ENCODE peak calls at places on chromosomes 13 and 19, in five cellular contexts. One of them, this sample, is unnamed.

GRCh38 chr19:55655648-55656040 is 809 bp downstream of the U2AF2 start:
- DNase-seq in IMR-90: no peak
- DNase-seq in uterus: no peak
- DNase-seq in heart right ventricle: no peak
- DNase-seq in foreskin keratinocyte: no peak
- DNase-seq in this sample: no peak

GRCh38 chr13:40094056-40094455 is 438.6 kb downstream of the COG6 start:
- DNase-seq in IMR-90: no peak
- DNase-seq in uterus: no peak
- DNase-seq in heart right ventricle: no peak
- DNase-seq in foreskin keratinocyte: no peak
- DNase-seq in this sample: no peak

GRCh38 chr13:98324105-98324504 is 147.0 kb upstream of the RNF113B start:
- DNase-seq in IMR-90: no peak
- DNase-seq in uterus: no peak
- DNase-seq in heart right ventricle: no peak
- DNase-seq in foreskin keratinocyte: no peak
- DNase-seq in this sample: no peak

GRCh38 chr19:54523403-54523802 is 20.8 kb downstream of the LAIR2 start:
- DNase-seq in IMR-90: peak
- DNase-seq in uterus: no peak
- DNase-seq in heart right ventricle: no peak
- DNase-seq in foreskin keratinocyte: no peak
- DNase-seq in this sample: no peak

GRCh38 chr13:42804244-42804868 is 23.0 kb downstream of the FAM216B start:
- DNase-seq in IMR-90: no peak
- DNase-seq in uterus: no peak
- DNase-seq in heart right ventricle: no peak
- DNase-seq in foreskin keratinocyte: no peak
- DNase-seq in this sample: no peak

GRCh38 chr13:43965446-43965845 is 85.7 kb downstream of the LACC1 start:
- DNase-seq in IMR-90: no peak
- DNase-seq in uterus: no peak
- DNase-seq in heart right ventricle: no peak
- DNase-seq in foreskin keratinocyte: no peak
- DNase-seq in this sample: no peak

GRCh38 chr19:31378404-31378803 is 29.2 kb upstream of the TSHZ3 start:
- DNase-seq in IMR-90: peak
- DNase-seq in uterus: peak
- DNase-seq in heart right ventricle: no peak
- DNase-seq in foreskin keratinocyte: peak
- DNase-seq in this sample: no peak

GRCh38 chr13:74929436-74929835 is 552.5 kb downstream of the TBC1D4 start:
- DNase-seq in IMR-90: no peak
- DNase-seq in uterus: no peak
- DNase-seq in heart right ventricle: no peak
- DNase-seq in foreskin keratinocyte: no peak
- DNase-seq in this sample: no peak

GRCh38 chr19:2049741-2050348 is 1.2 kb downstream of the MKNK2 start:
- DNase-seq in IMR-90: peak
- DNase-seq in uterus: peak
- DNase-seq in heart right ventricle: peak
- DNase-seq in foreskin keratinocyte: peak
- DNase-seq in this sample: no peak

DNA sequence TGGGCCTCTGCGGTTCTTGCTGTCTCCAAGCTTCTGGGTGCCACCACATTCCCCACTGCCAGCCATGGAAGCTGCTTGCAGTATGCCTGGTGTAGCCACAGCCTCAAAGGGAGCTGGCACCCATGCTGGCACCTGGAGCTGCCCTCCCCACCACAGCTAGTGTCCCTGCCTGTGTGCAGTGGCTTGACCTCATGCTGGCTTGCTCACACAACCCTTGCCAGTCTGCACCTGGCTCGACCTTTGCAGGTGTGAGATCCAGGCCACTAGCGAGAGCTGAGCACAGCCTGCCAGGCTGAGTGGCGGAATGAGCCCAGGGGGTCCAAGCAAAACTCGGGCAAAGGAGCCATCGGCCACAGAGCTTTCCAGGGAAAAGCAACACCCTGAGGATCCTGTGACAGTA is 236.7 kb upstream of the CSNK1A1L start:
- DNase-seq in IMR-90: no peak
- DNase-seq in uterus: no peak
- DNase-seq in heart right ventricle: no peak
- DNase-seq in foreskin keratinocyte: no peak
- DNase-seq in this sample: no peak
- TF ChIP-seq CTCF in IMR-90: no peak
- TF ChIP-seq CTCF in uterus: no peak
- TF ChIP-seq CTCF in heart right ventricle: no peak
- TF ChIP-seq CTCF in foreskin keratinocyte: no peak
- TF ChIP-seq CTCF in this sample: no peak

GRCh38 chr19:5457709-5458108 is 2.5 kb downstream of the ZNRF4 start:
- DNase-seq in IMR-90: no peak
- DNase-seq in uterus: no peak
- DNase-seq in heart right ventricle: no peak
- DNase-seq in foreskin keratinocyte: no peak
- DNase-seq in this sample: no peak

GRCh38 chr19:5454743-5455142 is 474 bp upstream of the ZNRF4 start:
- DNase-seq in IMR-90: no peak
- DNase-seq in uterus: no peak
- DNase-seq in heart right ventricle: no peak
- DNase-seq in foreskin keratinocyte: no peak
- DNase-seq in this sample: no peak

GRCh38 chr19:5456836-5457200 is 1.6 kb downstream of the ZNRF4 start:
- DNase-seq in IMR-90: no peak
- DNase-seq in uterus: no peak
- DNase-seq in heart right ventricle: no peak
- DNase-seq in foreskin keratinocyte: no peak
- DNase-seq in this sample: no peak

GRCh38 chr19:5456130-5456835 is 1.1 kb downstream of the ZNRF4 start:
- DNase-seq in IMR-90: no peak
- DNase-seq in uterus: no peak
- DNase-seq in heart right ventricle: no peak
- DNase-seq in foreskin keratinocyte: no peak
- DNase-seq in this sample: no peak

DNA sequence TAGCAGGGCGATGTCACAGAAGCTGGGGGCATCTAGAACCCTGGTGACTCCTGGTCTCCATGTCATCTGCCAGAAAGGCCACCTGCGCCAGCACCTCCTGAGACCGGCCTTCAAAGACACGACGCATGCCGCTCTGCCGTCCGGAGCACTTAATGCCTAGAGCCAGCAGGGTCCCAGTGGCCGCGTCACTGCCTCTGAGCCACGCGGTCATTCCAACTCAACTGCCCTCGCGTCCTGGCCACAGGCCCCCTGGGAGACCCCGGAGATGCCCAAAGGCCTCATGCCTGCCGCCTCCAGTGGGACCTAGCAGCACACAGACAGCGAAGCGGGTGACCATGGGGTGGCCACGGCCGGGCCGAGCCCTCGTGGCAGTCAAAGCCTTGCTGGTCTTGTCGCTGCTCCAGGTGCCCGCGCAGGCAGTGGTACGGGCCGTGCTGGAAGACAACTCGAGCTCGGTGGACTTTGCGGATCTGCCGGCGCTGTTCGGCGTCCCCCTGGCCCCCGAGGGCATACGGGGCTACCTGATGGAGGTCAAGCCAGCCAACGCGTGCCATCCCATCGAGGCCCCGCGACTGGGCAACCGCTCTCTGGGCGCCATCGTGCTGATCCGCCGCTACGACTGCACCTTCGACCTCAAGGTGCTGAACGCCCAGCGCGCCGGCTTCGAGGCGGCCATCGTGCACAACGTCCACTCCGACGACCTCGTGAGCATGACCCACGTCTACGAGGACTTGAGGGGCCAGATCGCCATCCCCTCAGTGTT is at the start of gene ZNRF4:
- DNase-seq in IMR-90: no peak
- DNase-seq in uterus: no peak
- DNase-seq in heart right ventricle: no peak
- DNase-seq in foreskin keratinocyte: no peak
- DNase-seq in this sample: no peak
- TF ChIP-seq CTCF in IMR-90: no peak
- TF ChIP-seq CTCF in uterus: no peak
- TF ChIP-seq CTCF in heart right ventricle: no peak
- TF ChIP-seq CTCF in foreskin keratinocyte: no peak
- TF ChIP-seq CTCF in this sample: no peak

DNA sequence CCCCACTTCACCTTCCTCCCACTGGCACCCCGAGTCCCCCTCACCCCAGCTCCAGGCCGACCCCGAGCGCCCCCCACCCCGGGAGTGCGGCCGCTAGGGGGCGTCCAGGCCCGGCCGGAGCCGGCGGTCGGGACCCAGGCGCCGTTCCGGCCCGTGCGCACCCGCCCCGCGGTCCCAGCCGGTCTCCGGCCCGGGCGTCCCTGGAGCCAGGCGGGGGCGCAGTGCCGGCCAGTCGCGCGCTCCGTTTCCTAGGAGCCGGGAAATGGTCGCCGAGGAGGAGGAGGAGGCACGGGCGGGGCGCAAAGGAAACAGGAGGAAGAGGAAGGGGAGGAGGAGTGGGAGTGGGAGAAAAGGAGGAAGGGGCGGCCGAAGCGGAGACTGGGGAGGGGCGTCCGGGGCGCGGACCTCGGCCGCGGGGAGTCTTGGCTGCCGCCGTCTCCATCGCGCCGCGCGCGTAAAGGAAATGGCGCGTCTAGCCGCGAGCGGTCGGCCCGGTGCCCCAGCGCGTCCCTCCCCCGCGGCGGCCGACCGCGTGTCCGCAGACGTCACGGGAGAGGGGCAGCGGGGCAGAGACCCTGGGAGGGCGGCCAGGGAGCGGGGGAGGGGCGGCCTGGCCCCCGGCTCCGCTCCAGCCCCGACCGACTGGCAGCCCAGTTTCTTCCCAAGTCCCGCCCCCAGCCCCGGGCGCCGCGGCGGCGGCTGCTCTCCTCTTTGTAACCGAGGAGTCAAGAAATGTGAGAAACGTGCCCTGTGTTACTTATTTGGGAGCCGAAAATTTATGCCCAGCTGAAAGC is 1.1 kb upstream of the KCTD15 start:
- DNase-seq in IMR-90: peak
- DNase-seq in uterus: peak
- DNase-seq in heart right ventricle: peak
- DNase-seq in foreskin keratinocyte: peak
- DNase-seq in this sample: peak
- TF ChIP-seq CTCF in IMR-90: peak
- TF ChIP-seq CTCF in uterus: peak
- TF ChIP-seq CTCF in heart right ventricle: peak
- TF ChIP-seq CTCF in foreskin keratinocyte: peak
- TF ChIP-seq CTCF in this sample: peak

GRCh38 chr19:41589371-41589770 is 13.4 kb downstream of the CEACAM21 start:
- DNase-seq in IMR-90: no peak
- DNase-seq in uterus: no peak
- DNase-seq in heart right ventricle: no peak
- DNase-seq in foreskin keratinocyte: no peak
- DNase-seq in this sample: no peak

GRCh38 chr19:41590945-41591344 is 15.0 kb downstream of the CEACAM21 start:
- DNase-seq in IMR-90: no peak
- DNase-seq in uterus: no peak
- DNase-seq in heart right ventricle: no peak
- DNase-seq in foreskin keratinocyte: no peak
- DNase-seq in this sample: peak

GRCh38 chr19:41587838-41588210 is 11.9 kb downstream of the CEACAM21 start:
- DNase-seq in IMR-90: no peak
- DNase-seq in uterus: no peak
- DNase-seq in heart right ventricle: no peak
- DNase-seq in foreskin keratinocyte: no peak
- DNase-seq in this sample: peak

GRCh38 chr19:41587101-41587837 is 11.3 kb downstream of the CEACAM21 start:
- DNase-seq in IMR-90: no peak
- DNase-seq in uterus: no peak
- DNase-seq in heart right ventricle: no peak
- DNase-seq in foreskin keratinocyte: no peak
- DNase-seq in this sample: peak

GRCh38 chr19:41588497-41589209 is 12.7 kb downstream of the CEACAM21 start:
- DNase-seq in IMR-90: peak
- DNase-seq in uterus: no peak
- DNase-seq in heart right ventricle: no peak
- DNase-seq in foreskin keratinocyte: peak
- DNase-seq in this sample: no peak
- TF ChIP-seq CTCF in IMR-90: no peak
- TF ChIP-seq CTCF in uterus: no peak
- TF ChIP-seq CTCF in heart right ventricle: no peak
- TF ChIP-seq CTCF in foreskin keratinocyte: no peak
- TF ChIP-seq CTCF in this sample: no peak

GRCh38 chr13:110014719-110015118 is 228.3 kb upstream of the IRS2 start:
- DNase-seq in IMR-90: no peak
- DNase-seq in uterus: no peak
- DNase-seq in heart right ventricle: no peak
- DNase-seq in foreskin keratinocyte: no peak
- DNase-seq in this sample: no peak

GRCh38 chr13:110010433-110011135 is 224.2 kb upstream of the IRS2 start:
- DNase-seq in IMR-90: peak
- DNase-seq in uterus: no peak
- DNase-seq in heart right ventricle: no peak
- DNase-seq in foreskin keratinocyte: no peak
- DNase-seq in this sample: no peak

GRCh38 chr13:110015253-110015652 is 228.9 kb upstream of the IRS2 start:
- DNase-seq in IMR-90: peak
- DNase-seq in uterus: no peak
- DNase-seq in heart right ventricle: no peak
- DNase-seq in foreskin keratinocyte: no peak
- DNase-seq in this sample: no peak

GRCh38 chr13:110008816-110009215 is 222.4 kb upstream of the IRS2 start:
- DNase-seq in IMR-90: no peak
- DNase-seq in uterus: no peak
- DNase-seq in heart right ventricle: no peak
- DNase-seq in foreskin keratinocyte: no peak
- DNase-seq in this sample: no peak

DNA sequence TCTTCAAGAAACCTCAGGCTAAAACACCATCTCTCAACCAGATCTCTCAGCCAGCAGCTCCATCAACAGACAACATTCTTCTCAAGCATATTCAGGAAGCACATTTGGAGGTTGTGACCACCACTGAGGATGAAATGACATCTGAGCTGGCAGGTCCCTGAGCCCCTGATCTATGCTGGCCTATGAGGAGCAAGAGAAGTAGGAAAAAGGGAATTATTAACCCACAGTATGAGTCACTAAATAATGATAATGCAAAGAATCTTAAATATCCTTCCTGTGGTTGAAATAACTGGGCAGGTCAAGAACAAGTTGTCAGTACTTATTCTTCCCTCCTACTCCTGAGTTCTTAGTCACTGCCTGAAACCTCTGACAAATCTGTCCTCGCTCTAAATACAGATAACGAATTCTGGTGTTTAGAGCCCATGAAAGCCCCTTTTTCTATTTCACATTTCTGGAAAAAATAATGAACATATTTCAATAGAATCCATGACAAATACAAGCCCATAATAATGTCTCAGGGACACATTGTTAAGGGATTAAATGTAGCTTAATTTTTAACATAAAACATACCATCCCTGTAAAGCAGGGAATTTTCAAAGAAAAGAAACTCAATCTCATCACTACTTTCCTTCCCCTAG is 225.8 kb upstream of the IRS2 start:
- DNase-seq in IMR-90: peak
- DNase-seq in uterus: no peak
- DNase-seq in heart right ventricle: no peak
- DNase-seq in foreskin keratinocyte: peak
- DNase-seq in this sample: no peak
- TF ChIP-seq CTCF in IMR-90: no peak
- TF ChIP-seq CTCF in uterus: no peak
- TF ChIP-seq CTCF in heart right ventricle: no peak
- TF ChIP-seq CTCF in foreskin keratinocyte: no peak
- TF ChIP-seq CTCF in this sample: no peak

GRCh38 chr19:40570313-40571004 is 6.2 kb upstream of the SHKBP1 start:
- DNase-seq in IMR-90: peak
- DNase-seq in uterus: peak
- DNase-seq in heart right ventricle: peak
- DNase-seq in foreskin keratinocyte: peak
- DNase-seq in this sample: peak
- TF ChIP-seq CTCF in IMR-90: no peak
- TF ChIP-seq CTCF in uterus: no peak
- TF ChIP-seq CTCF in heart right ventricle: peak
- TF ChIP-seq CTCF in foreskin keratinocyte: peak
- TF ChIP-seq CTCF in this sample: no peak